ENCODE peak calls at places on chromosomes 1 and 21, in five cellular contexts. Z is K562, M is H1, R is GM12891, E is GM12878. D is an unnamed sample.

GRCh38 chr21:45055861-45056260 is 18.5 kb upstream of the ADARB1 start:
- DNase-seq in R (no peak), M (no peak), E (no peak), Z (no peak), D (no peak)

GRCh38 chr1:203701606-203702005 is 63.4 kb upstream of the LAX1 start:
- DNase-seq in Z (no peak), E (no peak), R (no peak), M (no peak), D (no peak)

GRCh38 chr1:207002731-207003146 is 29.8 kb downstream of the C1orf116 start:
- DNase-seq in R (no peak), M (no peak), E (no peak), Z (no peak), D (no peak)

GRCh38 chr1:198788561-198789064 is 149.8 kb downstream of the PTPRC start:
- DNase-seq in M (peak; percentile 53), E (no peak), Z (peak; percentile 15), R (no peak), D (no peak)

GRCh38 chr1:147079400-147080012 is 92.8 kb downstream of the PRKAB2 start:
- DNase-seq in R (no peak), Z (no peak), E (no peak), M (peak; percentile 65), D (no peak)

GRCh38 chr21:41726970-41727783 is 39.7 kb downstream of the RIPK4 start:
- DNase-seq in R (no peak), Z (no peak), M (no peak), E (no peak), D (no peak)

GRCh38 chr1:2275796-2276536 is 47.8 kb downstream of the SKI start:
- DNase-seq in R (no peak), Z (peak; percentile 33), E (no peak), M (no peak), D (no peak)

GRCh38 chr1:26887125-26887524 is 3.0 kb downstream of the GPN2 start:
- DNase-seq in Z (peak; percentile 43), R (no peak), E (no peak), M (no peak), D (no peak)

GRCh38 chr21:44949161-44950015 is 9.6 kb downstream of the SLX9 start:
- DNase-seq in R (peak; percentile 92), M (peak; percentile 98), E (no peak), Z (peak; percentile 85), D (peak; percentile 93)

GRCh38 chr21:34908424-34909055 is 140.6 kb downstream of the RUNX1 start:
- DNase-seq in E (no peak), R (no peak), Z (peak; percentile 98), M (no peak), D (no peak)

GRCh38 chr1:44407430-44408180 is 2.5 kb downstream of the RNF220 start:
- DNase-seq in E (no peak), R (no peak), Z (no peak), M (peak; percentile 77), D (no peak)

GRCh38 chr1:159923203-159924024 is 1.9 kb downstream of the TAGLN2 start:
- DNase-seq in Z (peak; percentile 90), E (peak; percentile 68), M (peak; percentile 61), R (no peak), D (peak; percentile 67)

GRCh38 chr1:175757381-175758015 is 14.1 kb upstream of the TNR start:
- DNase-seq in E (no peak), R (peak; percentile 58), M (peak; percentile 81), Z (peak; percentile 68), D (peak; percentile 57)

GRCh38 chr1:24384251-24385090 is 29.1 kb downstream of the STPG1 start:
- DNase-seq in Z (no peak), E (no peak), R (peak; percentile 34), M (peak; percentile 30), D (peak; percentile 40)

GRCh38 chr1:232952514-232953175 is 2.2 kb downstream of the NTPCR start:
- DNase-seq in M (peak; percentile 61), R (no peak), E (peak; percentile 28), Z (peak; percentile 71), D (no peak)

GRCh38 chr1:154962238-154962678 is 676 bp upstream of the PYGO2 start:
- DNase-seq in M (no peak), E (no peak), R (no peak), Z (peak; percentile 60), D (no peak)

GRCh38 chr21:44993321-44994015 is 53.6 kb downstream of the SLX9 start:
- DNase-seq in Z (no peak), R (no peak), M (no peak), E (no peak), D (no peak)

GRCh38 chr1:918843-919242 is 4.9 kb upstream of the SAMD11 start:
- DNase-seq in Z (no peak), M (no peak), E (no peak), R (no peak), D (no peak)

GRCh38 chr1:18230840-18231239 is 123.2 kb downstream of the IGSF21 start:
- DNase-seq in M (no peak), E (no peak), R (no peak), Z (no peak), D (no peak)

GRCh38 chr1:200464784-200465400 is 55.1 kb upstream of the ZNF281 start:
- DNase-seq in Z (no peak), E (no peak), M (no peak), R (no peak), D (no peak)

GRCh38 chr1:218717611-218718010 is 372.5 kb downstream of the TGFB2 start:
- DNase-seq in E (no peak), R (no peak), Z (no peak), M (no peak), D (no peak)

GRCh38 chr1:98870959-98871903 is 133.4 kb downstream of the PLPPR5 start:
- DNase-seq in E (peak; percentile 73), R (peak; percentile 12), M (no peak), Z (no peak), D (no peak)

GRCh38 chr1:21594495-21594894 is 74.7 kb downstream of the RAP1GAP start:
- DNase-seq in Z (no peak), E (no peak), R (no peak), M (no peak), D (no peak)

GRCh38 chr21:41156128-41156527 is 11.8 kb upstream of the BACE2 start:
- DNase-seq in E (no peak), M (no peak), Z (no peak), R (no peak), D (no peak)

GRCh38 chr21:28196981-28197380 is 795.7 kb downstream of the LTN1 start:
- DNase-seq in R (no peak), E (no peak), Z (no peak), M (no peak), D (no peak)

GRCh38 chr1:153312569-153313186 is at the start of gene PGLYRP3:
- DNase-seq in Z (peak; percentile 34), R (no peak), E (no peak), M (no peak), D (no peak)

GRCh38 chr21:37366488-37367300 is at the start of gene DYRK1A:
- DNase-seq in R (peak; percentile 89), E (peak; percentile 93), Z (peak; percentile 100), M (peak; percentile 95), D (peak; percentile 87)
- TF ChIP-seq POLR2A in R (peak; percentile 76), E (peak; percentile 85), Z (peak; percentile 87), M (peak; percentile 84), D (peak; percentile 84)

DNA sequence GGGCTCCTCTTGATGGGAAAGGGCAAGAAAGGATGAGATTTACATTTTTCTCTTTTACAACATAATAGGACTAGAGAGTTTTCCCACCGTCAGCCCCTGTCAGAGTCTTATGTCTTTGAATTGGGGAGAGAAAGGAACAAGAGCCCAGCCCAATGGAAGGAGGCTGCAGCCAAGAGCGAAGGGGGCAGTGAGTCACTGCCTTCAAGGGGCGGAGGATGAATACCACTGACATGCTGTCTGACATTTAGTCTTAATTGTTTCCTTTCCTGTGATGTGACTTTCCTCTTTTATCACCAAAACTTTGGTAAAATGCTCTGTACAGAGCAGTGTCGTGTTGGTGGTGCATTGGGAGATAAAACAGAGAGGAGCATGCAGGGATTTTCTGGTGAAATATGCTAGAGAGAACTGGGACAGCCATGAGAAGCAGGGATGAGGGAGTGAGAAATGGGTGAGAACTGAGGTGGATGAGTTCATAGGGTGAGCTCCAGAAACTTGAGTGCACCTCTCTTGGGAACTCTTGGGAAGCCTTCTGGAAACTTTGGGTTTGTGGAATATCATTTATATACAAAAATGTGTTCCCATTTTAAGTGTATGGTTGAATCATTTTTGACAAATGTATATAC is 179.9 kb upstream of the FGGY start:
- DNase-seq in M (no peak), R (no peak), E (no peak), Z (peak; percentile 12), D (no peak)
- TF ChIP-seq TAF1 in M (no peak), R (no peak), E (no peak), Z (no peak), D (no peak)

GRCh38 chr1:52032785-52033131 is 852 bp downstream of the KTI12 start:
- DNase-seq in E (no peak), R (no peak), Z (peak; percentile 68), M (peak; percentile 56), D (peak; percentile 25)

GRCh38 chr1:52034050-52034384 is 407 bp upstream of the KTI12 start:
- DNase-seq in Z (no peak), R (no peak), M (no peak), E (no peak), D (no peak)

GRCh38 chr1:52032124-52032784 is 1.4 kb downstream of the KTI12 start:
- DNase-seq in R (no peak), M (no peak), Z (peak; percentile 23), E (no peak), D (peak; percentile 27)

GRCh38 chr1:52037402-52037814 is 3.8 kb upstream of the KTI12 start:
- DNase-seq in R (no peak), Z (peak; percentile 11), E (no peak), M (no peak), D (no peak)

GRCh38 chr1:52033190-52034049 is at the start of gene KTI12:
- DNase-seq in Z (peak; percentile 97), E (peak; percentile 60), M (peak; percentile 77), R (peak; percentile 74), D (peak; percentile 71)
- TF ChIP-seq POLR2A in Z (peak; percentile 96), E (peak; percentile 98), M (peak; percentile 89), R (peak; percentile 92), D (peak; percentile 96)

GRCh38 chr1:119686661-119687060 is 25.1 kb upstream of the PHGDH start:
- DNase-seq in E (no peak), Z (no peak), R (no peak), M (no peak), D (no peak)

GRCh38 chr1:119683893-119684292 is 27.8 kb upstream of the PHGDH start:
- DNase-seq in R (no peak), Z (no peak), E (no peak), M (no peak), D (no peak)

GRCh38 chr1:119689511-119689910 is 22.2 kb upstream of the PHGDH start:
- DNase-seq in E (no peak), M (no peak), Z (no peak), R (no peak), D (no peak)

GRCh38 chr1:119688810-119689209 is 22.9 kb upstream of the PHGDH start:
- DNase-seq in E (no peak), Z (no peak), R (no peak), M (no peak), D (no peak)

DNA sequence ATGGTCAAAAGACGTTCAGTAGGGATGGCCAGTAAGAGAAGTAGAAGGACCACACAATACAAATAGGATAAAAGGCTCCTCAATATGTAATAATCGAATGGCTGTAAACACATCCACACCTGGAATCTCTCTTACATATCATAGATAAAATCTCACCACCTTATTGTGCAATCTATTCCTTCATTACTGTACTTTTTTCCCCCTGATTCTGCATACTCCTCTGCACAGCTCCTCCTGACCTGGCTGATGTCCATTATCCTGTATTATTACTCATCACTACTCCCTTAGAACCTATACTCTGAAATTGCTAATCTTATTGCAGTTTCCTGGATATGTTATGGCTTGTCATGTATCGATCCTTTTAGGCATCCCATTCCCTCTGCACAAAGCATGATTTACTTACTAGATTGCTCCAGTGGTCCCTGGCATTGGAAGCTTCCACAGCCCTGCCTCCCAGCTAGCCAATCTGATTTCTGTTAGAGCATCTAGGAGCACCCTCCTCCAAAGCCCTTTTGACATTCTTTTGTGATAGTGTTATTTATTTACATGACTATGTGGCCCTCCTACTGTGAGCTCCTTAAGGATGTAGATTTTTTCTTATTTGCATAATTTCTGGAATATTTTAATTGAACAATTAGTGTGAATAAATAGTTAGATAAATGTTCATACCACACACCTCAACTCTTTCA is 24.2 kb upstream of the PHGDH start:
- DNase-seq in R (no peak), E (no peak), M (no peak), Z (no peak), D (no peak)
- TF ChIP-seq TAF1 in R (no peak), E (no peak), M (no peak), Z (no peak), D (no peak)